ENCODE peak calls at places on chromosome 13, in five cellular contexts. L, U, H, W and F are unnamed samples. For H3K9me3, the result is how much of the 10 kb centered on the place peaks cover.

GRCh38 chr13:113862766-113863510 is 938 bp downstream of the GAS6 start:
- DNase-seq in L (peak), U (no peak), H (no peak), W (peak), F (no peak)

GRCh38 chr13:46795321-46795720 is 1.6 kb downstream of the ESD start:
- DNase-seq in L (no peak), U (no peak), H (no peak), W (no peak), F (no peak)

GRCh38 chr13:54614729-54615128 is 1586.1 kb downstream of the OLFM4 start:
- DNase-seq in L (no peak), U (no peak), H (no peak), W (no peak), F (no peak)

GRCh38 chr13:50512602-50513527 is 330.6 kb downstream of the DLEU7 start:
- DNase-seq in L (peak), U (peak), H (peak), W (peak), F (no peak)

GRCh38 chr13:73765651-73766384 is 368.4 kb downstream of the KLF12 start:
- DNase-seq in L (no peak), U (peak), H (peak), W (peak), F (no peak)

GRCh38 chr13:32453981-32454380 is 26.1 kb upstream of the N4BP2L1 start:
- DNase-seq in L (no peak), U (no peak), H (no peak), W (no peak), F (no peak)

GRCh38 chr13:31947105-31947504 is 84.5 kb upstream of the FRY start:
- DNase-seq in L (no peak), U (no peak), H (no peak), W (no peak), F (no peak)

GRCh38 chr13:46207828-46208227 is 3.9 kb upstream of the LRRC63 start:
- DNase-seq in L (no peak), U (no peak), H (no peak), W (no peak), F (no peak)

GRCh38 chr13:39379118-39379517 is 223.9 kb downstream of the LHFPL6 start:
- DNase-seq in L (no peak), U (no peak), H (no peak), W (no peak), F (no peak)

GRCh38 chr13:84032116-84032515 is 149.8 kb upstream of the SLITRK1 start:
- DNase-seq in L (no peak), U (no peak), H (no peak), W (no peak), F (no peak)

GRCh38 chr13:96388598-96388997 is 298.7 kb downstream of the HS6ST3 start:
- DNase-seq in L (no peak), U (no peak), H (no peak), W (no peak), F (no peak)

GRCh38 chr13:49641810-49642291 is 13.5 kb downstream of the ARL11 start:
- DNase-seq in L (no peak), U (no peak), H (no peak), W (no peak), F (no peak)

GRCh38 chr13:74839656-74840055 is 642.3 kb downstream of the TBC1D4 start:
- DNase-seq in L (no peak), U (no peak), H (no peak), W (no peak), F (no peak)

GRCh38 chr13:26623125-26623524 is 65.6 kb downstream of the WASF3 start:
- DNase-seq in L (no peak), U (no peak), H (no peak), W (no peak), F (no peak)

GRCh38 chr13:63595811-63596210 is 2180.2 kb upstream of the PCDH20 start:
- DNase-seq in L (peak), U (no peak), H (no peak), W (no peak), F (no peak)

GRCh38 chr13:106649495-106649894 is 81.6 kb upstream of the ARGLU1 start:
- DNase-seq in L (no peak), U (no peak), H (no peak), W (no peak), F (no peak)

GRCh38 chr13:77323858-77324257 is 3.0 kb downstream of the MYCBP2 start:
- DNase-seq in L (no peak), U (no peak), H (no peak), W (no peak), F (no peak)

GRCh38 chr13:75656590-75656989 is 20.5 kb downstream of the LMO7 start:
- DNase-seq in L (no peak), U (no peak), H (no peak), W (no peak), F (no peak)

GRCh38 chr13:100817897-100818296 is 143.3 kb upstream of the TMTC4 start:
- DNase-seq in L (no peak), U (no peak), H (no peak), W (no peak), F (no peak)

GRCh38 chr13:35891973-35892441 is 239.2 kb downstream of the DCLK1 start:
- DNase-seq in L (no peak), U (no peak), H (no peak), W (no peak), F (no peak)

GRCh38 chr13:101303512-101303911 is 112.8 kb downstream of the NALCN start:
- DNase-seq in L (no peak), U (no peak), H (no peak), W (no peak), F (no peak)

GRCh38 chr13:113764793-113765190 is 5.8 kb downstream of the TMEM255B start:
- DNase-seq in L (no peak), U (no peak), H (no peak), W (no peak), F (no peak)

GRCh38 chr13:46127336-46128023 is 22.6 kb upstream of the CPB2 start:
- DNase-seq in L (no peak), U (no peak), H (no peak), W (no peak), F (no peak)

GRCh38 chr13:102718746-102719145 is 23.9 kb upstream of the METTL21C start:
- DNase-seq in L (no peak), U (no peak), H (no peak), W (no peak), F (no peak)

GRCh38 chr13:27053902-27054595 is 117.6 kb downstream of the USP12 start:
- DNase-seq in L (no peak), U (no peak), H (no peak), W (no peak), F (no peak)

GRCh38 chr13:37383856-37384255 is 214.7 kb downstream of the POSTN start:
- DNase-seq in L (no peak), U (no peak), H (no peak), W (no peak), F (no peak)

GRCh38 chr13:20435616-20436368 is 89.9 kb downstream of the CRYL1 start:
- DNase-seq in L (peak), U (no peak), H (no peak), W (no peak), F (no peak)

GRCh38 chr13:42984691-42985090 is 7.3 kb downstream of the EPSTI1 start:
- DNase-seq in L (no peak), U (no peak), H (no peak), W (no peak), F (no peak)

GRCh38 chr13:73307481-73307880 is 248.7 kb downstream of the KLF5 start:
- DNase-seq in L (no peak), U (no peak), H (no peak), W (no peak), F (no peak)

GRCh38 chr13:36028359-36028758 is 102.8 kb downstream of the DCLK1 start:
- DNase-seq in L (no peak), U (no peak), H (no peak), W (no peak), F (no peak)

GRCh38 chr13:77554079-77554478 is 18.6 kb downstream of the SCEL start:
- DNase-seq in L (no peak), U (no peak), H (no peak), W (no peak), F (no peak)

GRCh38 chr13:95955255-95955654 is 97.9 kb downstream of the UGGT2 start:
- DNase-seq in L (no peak), U (no peak), H (no peak), W (no peak), F (no peak)

GRCh38 chr13:110714798-110715394 is 1.4 kb downstream of the ING1 start:
- DNase-seq in L (peak), U (peak), H (peak), W (peak), F (no peak)

GRCh38 chr13:110716235-110716505 is 2.7 kb downstream of the ING1 start:
- DNase-seq in L (peak), U (peak), H (peak), W (no peak), F (no peak)

GRCh38 chr13:110713981-110714797 is 689 bp downstream of the ING1 start:
- DNase-seq in L (peak), U (peak), H (peak), W (peak), F (no peak)

GRCh38 chr13:110713642-110713952 is at the start of gene ING1:
- DNase-seq in L (no peak), U (no peak), H (no peak), W (no peak), F (no peak)

GRCh38 chr13:110715395-110716234 is 2.1 kb downstream of the ING1 start:
- DNase-seq in L (peak), U (peak), H (peak), W (peak), F (peak)
- TF ChIP-seq POLR2A in L (peak), U (peak), H (no peak), W (peak), F (peak)

GRCh38 chr13:60162096-60162495 is 1.6 kb downstream of the DIAPH3 start:
- DNase-seq in L (no peak), U (no peak), H (no peak), W (no peak), F (no peak)
- H3K4me3 ChIP-seq in L (no peak), U (no peak), H (no peak), W (no peak), F (no peak)

GRCh38 chr13:18965347-18965855 is 216.2 kb downstream of the TUBA3C start:
- DNase-seq in L (peak), U (no peak), H (no peak), W (no peak), F (peak)
- H3K9me3 ChIP-seq in L (under half), U (under half), H (under half), W (under half), F (under half)

DNA sequence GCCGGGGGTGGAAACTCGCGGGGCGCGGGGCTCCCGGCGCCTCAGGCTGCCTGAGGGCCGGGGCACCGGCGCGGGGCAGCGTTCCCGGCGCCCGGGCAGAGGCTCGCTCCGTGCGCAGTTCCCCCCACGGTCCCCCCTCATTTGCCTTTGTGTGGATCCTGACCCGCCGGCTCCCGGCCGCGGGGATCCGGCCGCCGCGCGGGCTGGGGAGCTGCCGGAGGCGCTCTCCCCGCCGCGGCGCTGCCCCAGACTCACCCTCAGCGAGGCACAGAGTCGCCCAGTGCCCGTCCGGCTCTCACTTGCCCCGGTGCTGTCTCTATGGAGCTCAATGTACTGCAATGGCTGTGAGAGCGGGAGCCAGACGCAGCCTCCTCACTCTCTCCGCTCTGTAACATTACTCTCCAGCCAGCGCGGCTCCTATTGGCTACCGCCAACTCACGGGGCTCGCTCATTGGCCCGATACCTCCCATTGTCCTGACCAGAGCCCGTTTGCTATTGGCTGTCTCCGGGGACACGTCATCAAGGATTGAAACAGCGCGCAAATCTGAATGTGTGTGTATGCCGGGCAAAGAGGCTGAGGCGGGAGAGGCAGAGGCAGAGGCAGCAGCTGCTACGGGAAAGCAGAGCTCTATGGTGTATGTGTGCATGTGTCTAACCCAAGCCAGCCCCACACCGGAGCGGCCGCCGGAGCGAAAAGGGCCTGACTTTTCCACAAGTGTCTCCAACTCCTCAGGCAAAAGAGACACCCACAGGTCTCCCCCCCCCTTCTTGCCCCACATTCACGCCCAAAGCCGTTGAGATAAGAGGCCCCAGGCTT is at the start of gene HMGB1:
- DNase-seq in L (peak), U (peak), H (peak), W (peak), F (peak)
- TF ChIP-seq POLR2A in L (peak), U (peak), H (peak), W (peak), F (peak)

GRCh38 chr13:23966221-23966690 is 69.0 kb upstream of the C1QTNF9B start:
- DNase-seq in L (no peak), U (no peak), H (no peak), W (no peak), F (peak)
- H3K4me3 ChIP-seq in L (peak), U (peak), H (no peak), W (peak), F (no peak)

GRCh38 chr13:18714889-18715288 is 466.7 kb downstream of the TUBA3C start:
- DNase-seq in L (no peak), U (no peak), H (no peak), W (no peak), F (no peak)
- H3K9me3 ChIP-seq in L (under half), U (under half), H (half or more), W (under half), F (under half)

GRCh38 chr13:44989941-44990340 is 603 bp downstream of the GPALPP1 start:
- DNase-seq in L (no peak), U (no peak), H (no peak), W (no peak), F (no peak)

DNA sequence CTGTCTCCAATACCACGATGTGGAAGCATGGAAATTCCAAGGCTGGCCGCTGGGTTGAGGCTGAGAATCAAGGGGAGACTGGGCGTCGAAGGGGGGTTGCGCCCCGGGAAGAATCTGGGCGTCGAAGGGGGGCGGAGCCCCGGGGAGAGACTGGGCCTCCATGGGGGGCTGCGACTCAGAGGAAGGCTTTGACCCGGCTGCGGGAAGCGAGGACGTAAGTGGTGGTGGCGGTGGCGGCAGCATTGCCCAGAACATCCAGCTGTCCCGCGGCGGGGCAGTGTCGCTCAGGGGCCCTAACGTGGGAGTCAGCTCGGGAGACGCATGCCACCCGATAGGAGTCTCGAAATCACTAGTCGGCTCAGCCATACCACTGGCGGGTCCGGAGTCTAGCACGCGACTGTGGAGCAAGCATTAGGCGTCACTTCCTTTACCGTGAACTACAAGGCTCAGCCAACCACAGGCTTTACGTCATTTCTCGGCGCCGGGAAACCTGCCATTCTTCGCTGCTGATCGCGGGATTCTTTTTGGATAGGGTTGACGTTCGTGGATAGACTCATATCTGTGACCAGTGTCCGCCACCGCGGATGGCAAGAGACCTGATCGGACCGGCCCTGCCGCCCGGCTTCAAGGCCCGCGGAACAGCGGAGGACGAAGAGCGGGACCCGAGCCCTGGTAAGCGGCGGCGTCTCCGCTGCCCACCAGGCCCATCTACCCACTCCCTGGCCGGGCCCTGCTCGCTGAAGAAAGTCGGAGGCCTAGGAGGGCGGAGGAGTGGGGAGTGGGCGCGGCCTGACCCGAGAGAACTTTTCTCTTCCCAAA is at the start of the genes GPALPP1 and NUFIP1:
- DNase-seq in L (peak), U (peak), H (peak), W (peak), F (peak)
- TF ChIP-seq POLR2A in L (peak), U (no peak), H (peak), W (peak), F (no peak)

GRCh38 chr13:28447989-28448388 is 46.9 kb downstream of the FLT1 start:
- DNase-seq in L (no peak), U (no peak), H (no peak), W (no peak), F (no peak)

GRCh38 chr13:28452755-28453154 is 42.2 kb downstream of the FLT1 start:
- DNase-seq in L (no peak), U (no peak), H (no peak), W (no peak), F (no peak)

GRCh38 chr13:28449826-28450773 is 44.8 kb downstream of the FLT1 start:
- DNase-seq in L (no peak), U (no peak), H (no peak), W (no peak), F (no peak)

GRCh38 chr13:28448959-28449358 is 46.0 kb downstream of the FLT1 start:
- DNase-seq in L (no peak), U (no peak), H (no peak), W (no peak), F (no peak)

GRCh38 chr13:28451482-28452217 is 43.3 kb downstream of the FLT1 start:
- DNase-seq in L (peak), U (no peak), H (no peak), W (no peak), F (no peak)
- H3K4me3 ChIP-seq in L (no peak), U (no peak), H (no peak), W (no peak), F (no peak)